ENCODE peak calls at places on chromosomes 5 and 9, in nine cellular contexts. Q is heart left ventricle; F is hepatocyte; G is colonic mucosa; L is PC-9; A is esophagus squamous epithelium; M is HCT116; W is bronchial epithelial cell; O is CD8-positive, alpha-beta T cell. P is an unnamed sample.
A peak's percentile ranks its signal among the peaks of the same experiment; 100 is the strongest.

GRCh38 chr5:168579987-168580508 is 880 bp upstream of the PANK3 start:
- DNase-seq in Q (no peak), F (no peak), G (no peak), L (no peak), A (no peak), M (no peak), W (no peak), O (no peak), P (no peak)

GRCh38 chr5:6781711-6782110 is 68.5 kb downstream of the TENT4A start:
- DNase-seq in Q (no peak), F (no peak), G (no peak), L (no peak), A (no peak), M (no peak), W (peak; percentile 81), O (no peak), P (peak; percentile 42)

GRCh38 chr5:132198571-132198970 is 29.1 kb downstream of the P4HA2 start:
- DNase-seq in Q (no peak), F (no peak), G (peak; percentile 9), L (no peak), A (no peak), M (no peak), W (no peak), O (no peak), P (no peak)

GRCh38 chr9:18566125-18566524 is 92.2 kb downstream of the ADAMTSL1 start:
- DNase-seq in Q (no peak), F (no peak), G (no peak), L (no peak), A (no peak), M (no peak), W (peak; percentile 80), O (no peak), P (peak; percentile 25)

GRCh38 chr5:15704397-15704947 is 204.5 kb downstream of the FBXL7 start:
- DNase-seq in Q (no peak), F (no peak), G (no peak), L (no peak), A (no peak), M (no peak), W (no peak), O (no peak), P (no peak)

GRCh38 chr9:21060919-21061561 is 16.7 kb downstream of the IFNB1 start:
- DNase-seq in Q (no peak), F (peak; percentile 16), G (no peak), L (no peak), A (no peak), M (no peak), W (no peak), O (no peak), P (no peak)

GRCh38 chr9:126248680-126249079 is 77.9 kb upstream of the MVB12B start:
- DNase-seq in Q (no peak), F (no peak), G (no peak), L (no peak), A (no peak), M (no peak), W (peak; percentile 88), O (no peak), P (peak; percentile 26)

GRCh38 chr9:86795861-86796497 is 151.3 kb downstream of the GAS1 start:
- DNase-seq in Q (peak; percentile 38), F (peak; percentile 37), G (no peak), L (no peak), A (no peak), M (no peak), W (no peak), O (no peak), P (no peak)

GRCh38 chr9:33452828-33453271 is 5.5 kb upstream of the AQP3 start:
- DNase-seq in Q (peak; percentile 37), F (peak; percentile 89), G (peak; percentile 63), L (peak; percentile 72), A (no peak), M (peak; percentile 63), W (peak; percentile 97), O (peak; percentile 62), P (peak; percentile 42)

GRCh38 chr5:83974151-83974822 is 253.6 kb upstream of the HAPLN1 start:
- DNase-seq in Q (no peak), F (no peak), G (no peak), L (no peak), A (no peak), M (no peak), W (no peak), O (no peak), P (no peak)

GRCh38 chr9:34996905-34997279 is 7.3 kb downstream of the DNAJB5 start:
- DNase-seq in Q (no peak), F (peak; percentile 77), G (no peak), L (no peak), A (no peak), M (no peak), W (no peak), O (no peak), P (no peak)

GRCh38 chr9:123571240-123571639 is 215.2 kb downstream of the CRB2 start:
- DNase-seq in Q (no peak), F (no peak), G (no peak), L (no peak), A (no peak), M (no peak), W (no peak), O (no peak), P (no peak)

GRCh38 chr9:123564652-123565051 is 208.7 kb downstream of the CRB2 start:
- DNase-seq in Q (no peak), F (no peak), G (no peak), L (no peak), A (no peak), M (no peak), W (no peak), O (no peak), P (no peak)

GRCh38 chr9:123569343-123569694 is 213.3 kb downstream of the CRB2 start:
- DNase-seq in Q (no peak), F (no peak), G (no peak), L (no peak), A (no peak), M (no peak), W (no peak), O (no peak), P (no peak)

GRCh38 chr9:123567013-123567412 is 211.0 kb downstream of the CRB2 start:
- DNase-seq in Q (no peak), F (no peak), G (no peak), L (no peak), A (no peak), M (no peak), W (no peak), O (no peak), P (no peak)

GRCh38 chr9:123568691-123569342 is 212.8 kb downstream of the CRB2 start:
- DNase-seq in Q (peak; percentile 13), F (no peak), G (no peak), L (no peak), A (no peak), M (no peak), W (no peak), O (no peak), P (no peak)
- H3K4me3 ChIP-seq in Q (no peak overlapping the region), F (no peak overlapping the region), G (no peak overlapping the region), L (no peak overlapping the region), A (no peak overlapping the region), M (no peak overlapping the region), W (no peak overlapping the region), O (no peak overlapping the region), P (no peak overlapping the region)

GRCh38 chr5:167261309-167262100 is 1029.9 kb upstream of the WWC1 start:
- DNase-seq in Q (no peak), F (no peak), G (no peak), L (no peak), A (no peak), M (no peak), W (no peak), O (no peak), P (no peak)
- TF ChIP-seq CTCF in Q (no peak), F (peak; percentile 12), G (peak; percentile 22), L (peak; percentile 59), A (no peak), M (peak; percentile 22), W (no peak), O (no peak), P (peak; percentile 17)

GRCh38 chr9:132128191-132128590 is 33.7 kb upstream of the NTNG2 start:
- DNase-seq in Q (no peak), F (no peak), G (no peak), L (no peak), A (no peak), M (no peak), W (no peak), O (no peak), P (no peak)
- H3K27me3 ChIP-seq in Q (peaks cover 73% of the 10 kb centered on the region), F (peaks cover 56% of the 10 kb centered on the region), G (peaks cover 9% of the 10 kb centered on the region), L (peaks cover 99% of the 10 kb centered on the region), A (no peaks in the 10 kb centered on the region), M (peaks cover 33% of the 10 kb centered on the region), W (peaks cover 7% of the 10 kb centered on the region), O (peaks cover 6% of the 10 kb centered on the region), P (peaks cover 50% of the 10 kb centered on the region)

DNA sequence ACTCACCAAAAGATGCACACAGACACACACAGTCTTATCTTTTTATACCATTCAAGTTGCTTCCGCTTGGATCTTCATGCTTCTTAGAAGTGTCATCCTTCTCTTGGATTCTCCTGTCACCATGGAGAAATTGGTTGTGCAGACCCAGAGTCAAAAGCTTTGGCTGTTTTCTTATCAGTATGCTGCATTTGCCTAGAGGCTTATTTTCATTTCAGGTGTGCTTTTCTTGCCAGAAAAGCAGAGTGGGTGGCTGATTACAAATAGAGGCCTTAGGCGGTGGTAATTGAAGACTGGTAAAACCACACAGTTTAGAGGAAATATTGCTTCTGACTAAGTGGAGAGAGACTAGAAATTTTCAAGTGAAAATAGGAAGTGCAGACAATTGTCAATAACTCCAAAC is 70.2 kb upstream of the TLE4 start:
- DNase-seq in Q (no peak), F (no peak), G (no peak), L (no peak), A (no peak), M (no peak), W (peak; percentile 18), O (no peak), P (no peak)
- H3K4me3 ChIP-seq in Q (no peak overlapping the region), F (no peak overlapping the region), G (no peak overlapping the region), L (no peak overlapping the region), A (no peak overlapping the region), M (no peak overlapping the region), W (no peak overlapping the region), O (no peak overlapping the region), P (no peak overlapping the region)

DNA sequence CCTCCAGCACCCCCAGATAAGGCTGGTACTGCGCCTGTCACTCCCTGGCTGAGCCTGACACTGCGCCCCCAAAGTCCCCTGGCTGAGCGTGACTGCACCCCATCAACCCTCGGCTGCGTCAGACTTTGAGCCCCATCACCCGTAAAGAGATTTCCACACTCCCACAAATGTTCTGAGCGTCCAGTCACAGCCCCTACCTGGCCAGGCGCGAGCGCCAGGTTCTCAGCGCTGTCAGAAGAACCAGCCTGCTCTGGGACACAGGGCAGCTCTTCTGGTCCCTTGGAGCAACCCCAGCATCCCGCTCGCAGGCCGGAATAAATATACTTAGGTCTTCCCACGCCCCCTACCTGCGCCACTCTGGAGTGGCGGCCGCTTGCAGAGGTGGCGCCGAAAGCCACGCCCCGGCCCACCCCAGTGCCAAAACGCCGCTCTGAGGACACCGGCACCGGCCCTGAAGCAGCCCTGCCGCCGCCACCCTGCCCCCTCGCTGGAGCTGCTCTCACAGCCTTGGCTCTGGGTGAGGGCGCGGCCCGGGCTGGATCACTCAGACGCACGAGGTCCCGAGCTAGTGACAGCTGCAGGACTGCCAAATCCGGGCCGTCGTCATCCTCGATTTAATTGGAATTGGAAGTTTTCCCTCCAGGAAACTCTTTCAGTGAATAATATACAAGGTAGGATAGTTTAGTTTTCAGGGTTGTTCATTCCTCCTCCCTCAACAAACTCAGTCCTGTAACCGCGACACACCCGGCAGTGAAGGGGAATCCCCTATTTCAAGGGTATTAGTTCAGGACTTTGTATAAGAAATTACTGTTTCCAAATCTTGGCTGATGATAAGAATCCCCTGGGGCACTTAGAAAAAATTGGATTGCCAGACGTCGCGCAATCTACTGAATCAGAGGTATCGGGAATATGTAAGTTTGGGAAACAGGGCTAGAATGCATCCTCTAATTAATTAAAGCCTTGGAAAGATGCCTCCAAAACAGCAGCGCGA is 1.2 kb upstream of the CEMIP2 start:
- DNase-seq in Q (peak; percentile 74), F (peak; percentile 86), G (peak; percentile 90), L (peak; percentile 84), A (peak; percentile 51), M (peak; percentile 75), W (peak; percentile 81), O (peak; percentile 80), P (no peak)
- TF ChIP-seq CTCF in Q (no peak), F (peak; percentile 27), G (no peak), L (peak; percentile 63), A (peak; percentile 23), M (peak; percentile 30), W (peak; percentile 11), O (peak; percentile 35), P (peak; percentile 35)

P was measured in kidney epithelial cell.